ENCODE peak calls at places on chromosomes 2 and 18, in four cellular contexts. C, T, O and W are unnamed samples.

GRCh38 chr2:213188971-213189899 is 37.8 kb upstream of the IKZF2 start:
- DNase-seq in C (no peak), T (peak; percentile 69), O (no peak), W (no peak)

GRCh38 chr18:55912071-55912470 is 324.1 kb upstream of the TCF4 start:
- DNase-seq in C (no peak), T (peak; percentile 79), O (no peak), W (no peak)

GRCh38 chr2:30359644-30360167 is 87.3 kb upstream of the LCLAT1 start:
- DNase-seq in C (no peak), T (no peak), O (no peak), W (no peak)

GRCh38 chr2:181570833-181571661 is 85.9 kb downstream of the CERKL start:
- DNase-seq in C (no peak), T (peak; percentile 6), O (no peak), W (no peak)

GRCh38 chr2:113337809-113338208 is 59.1 kb upstream of the PAX8 start:
- DNase-seq in C (no peak), T (no peak), O (no peak), W (no peak)

GRCh38 chr2:57080035-57080434 is 896.2 kb downstream of the CCDC85A start:
- DNase-seq in C (no peak), T (peak; percentile 2), O (no peak), W (no peak)

GRCh38 chr2:216206821-216207220 is 97.7 kb downstream of the XRCC5 start:
- DNase-seq in C (no peak), T (no peak), O (no peak), W (no peak)

GRCh38 chr2:147348886-147349285 is 495.9 kb upstream of the ACVR2A start:
- DNase-seq in C (no peak), T (no peak), O (no peak), W (no peak)

GRCh38 chr2:80303006-80303741 is 1.4 kb downstream of the LRRTM1 start:
- DNase-seq in C (no peak), T (no peak), O (no peak), W (no peak)

GRCh38 chr2:67895171-67895941 is 167.4 kb downstream of the C1D start:
- DNase-seq in C (no peak), T (peak; percentile 19), O (no peak), W (no peak)

GRCh38 chr18:10374615-10375295 is 79.7 kb upstream of the APCDD1 start:
- DNase-seq in C (no peak), T (peak; percentile 90), O (no peak), W (no peak)

GRCh38 chr2:149732001-149732685 is 144.6 kb upstream of the MMADHC start:
- DNase-seq in C (no peak), T (peak; percentile 93), O (no peak), W (no peak)

GRCh38 chr2:61135510-61135909 is 26.5 kb upstream of the C2orf74 start:
- DNase-seq in C (no peak), T (peak; percentile 54), O (no peak), W (no peak)

GRCh38 chr2:229849073-229849472 is 72.7 kb downstream of the TRIP12 start:
- DNase-seq in C (no peak), T (no peak), O (no peak), W (no peak)

GRCh38 chr2:74845217-74845751 is 11.4 kb downstream of the HK2 start:
- DNase-seq in C (peak; percentile 18), T (peak; percentile 93), O (peak; percentile 26), W (no peak)

GRCh38 chr2:191878576-191879298 is 31.8 kb upstream of the CAVIN2 start:
- DNase-seq in C (no peak), T (peak; percentile 82), O (no peak), W (no peak)

GRCh38 chr2:72012886-72013574 is 134.6 kb downstream of the CYP26B1 start:
- DNase-seq in C (no peak), T (peak; percentile 65), O (no peak), W (no peak)

GRCh38 chr18:49967171-49967570 is 153.8 kb upstream of the ACAA2 start:
- DNase-seq in C (no peak), T (no peak), O (no peak), W (no peak)

GRCh38 chr2:9373047-9373446 is 50.3 kb downstream of the ITGB1BP1 start:
- DNase-seq in C (no peak), T (no peak), O (no peak), W (no peak)

GRCh38 chr2:20196053-20196880 is 28.7 kb downstream of the SDC1 start:
- DNase-seq in C (no peak), T (no peak), O (no peak), W (no peak)

GRCh38 chr2:79369127-79369526 is 143.7 kb upstream of the CTNNA2 start:
- DNase-seq in C (no peak), T (no peak), O (no peak), W (no peak)

GRCh38 chr2:235006986-235007385 is 55.2 kb downstream of the SH3BP4 start:
- DNase-seq in C (no peak), T (no peak), O (no peak), W (no peak)

GRCh38 chr2:24676493-24676892 is 116.7 kb downstream of the PTRHD1 start:
- DNase-seq in C (no peak), T (no peak), O (no peak), W (no peak)

GRCh38 chr2:43759195-43759594 is 14.6 kb upstream of the DYNC2LI1 start:
- DNase-seq in C (no peak), T (peak; percentile 74), O (no peak), W (no peak)

GRCh38 chr2:215966274-215966673 is 47.1 kb downstream of the MREG start:
- DNase-seq in C (no peak), T (no peak), O (no peak), W (no peak)

GRCh38 chr2:15689654-15690053 is 98.0 kb downstream of the DDX1 start:
- DNase-seq in C (no peak), T (no peak), O (no peak), W (no peak)

GRCh38 chr18:45978084-45978483 is 11.0 kb upstream of the EPG5 start:
- DNase-seq in C (no peak), T (no peak), O (no peak), W (no peak)

GRCh38 chr18:55794288-55795052 is 206.5 kb upstream of the TCF4 start:
- DNase-seq in C (no peak), T (peak; percentile 76), O (no peak), W (no peak)

GRCh38 chr2:173963323-173963816 is 1.8 kb downstream of the SP3 start:
- DNase-seq in C (no peak), T (peak; percentile 66), O (no peak), W (peak; percentile 54)

GRCh38 chr18:13500891-13501887 is 225.2 kb downstream of the FAM210A start:
- DNase-seq in C (no peak), T (peak; percentile 7), O (no peak), W (no peak)

GRCh38 chr2:60925994-60926750 is 44.8 kb downstream of the REL start:
- DNase-seq in C (no peak), T (no peak), O (no peak), W (no peak)

GRCh38 chr2:29786361-29786760 is 135.0 kb downstream of the ALK start:
- DNase-seq in C (no peak), T (no peak), O (no peak), W (no peak)

GRCh38 chr2:233210843-233211600 is 40.5 kb upstream of the ATG16L1 start:
- DNase-seq in C (no peak), T (peak; percentile 95), O (no peak), W (no peak)

GRCh38 chr2:203683932-203684556 is 22.4 kb upstream of the CD28 start:
- DNase-seq in C (no peak), T (peak; percentile 88), O (no peak), W (no peak)

GRCh38 chr2:241008711-241009121 is 10.3 kb downstream of the SNED1 start:
- DNase-seq in C (no peak), T (no peak), O (no peak), W (no peak)